ENCODE peak calls at places on chromosome 21, in seven cellular contexts. X, L, B, U, G, O and M are unnamed samples.

GRCh38 chr21:46154155-46154954 is 1.0 kb downstream of the FTCD start:
- DNase-seq in U (no peak), G (no peak), B (no peak), O (no peak), L (peak; percentile 55), X (no peak), M (peak; percentile 60)

GRCh38 chr21:43262427-43262826 is 93.6 kb downstream of the CRYAA start:
- DNase-seq in O (no peak), B (no peak), G (no peak), U (no peak), L (no peak), X (no peak), M (peak; percentile 21)

GRCh38 chr21:39805983-39806382 is 61.0 kb downstream of the IGSF5 start:
- DNase-seq in O (no peak), G (no peak), U (no peak), X (no peak), L (no peak), B (no peak), M (no peak)

GRCh38 chr21:37532868-37533780 is 166.6 kb downstream of the DYRK1A start:
- DNase-seq in O (peak; percentile 16), X (peak; percentile 23), U (no peak), G (no peak), B (no peak), L (no peak), M (peak; percentile 50)

GRCh38 chr21:14876464-14876863 is 188.3 kb downstream of the NRIP1 start:
- DNase-seq in O (no peak), U (no peak), X (no peak), L (no peak), B (no peak), G (no peak), M (no peak)

GRCh38 chr21:32993894-32994293 is 31.8 kb upstream of the OLIG2 start:
- DNase-seq in U (no peak), B (no peak), G (no peak), X (no peak), O (no peak), L (no peak), M (no peak)

GRCh38 chr21:35530726-35531125 is 481.6 kb upstream of the RUNX1 start:
- DNase-seq in B (no peak), U (no peak), G (no peak), L (no peak), X (no peak), O (peak; percentile 18), M (no peak)

GRCh38 chr21:17513214-17514123 is 626 bp downstream of the CXADR start:
- DNase-seq in L (peak; percentile 65), U (peak; percentile 4), X (peak; percentile 42), O (no peak), G (no peak), B (peak; percentile 2), M (peak; percentile 37)

GRCh38 chr21:45997495-45998275 is 16.1 kb downstream of the COL6A1 start:
- DNase-seq in G (no peak), L (peak; percentile 44), X (no peak), B (no peak), O (no peak), U (peak; percentile 2), M (peak; percentile 22)

GRCh38 chr21:29477941-29478340 is 179.2 kb downstream of the BACH1 start:
- DNase-seq in O (no peak), L (no peak), G (no peak), X (peak; percentile 77), B (no peak), U (no peak), M (no peak)

GRCh38 chr21:33849839-33850238 is 65.8 kb downstream of the ATP5PO start:
- DNase-seq in B (no peak), G (no peak), O (no peak), X (no peak), L (no peak), U (no peak), M (no peak)

GRCh38 chr21:41477641-41478318 is 30.2 kb downstream of the TMPRSS2 start:
- DNase-seq in G (no peak), L (no peak), X (no peak), B (no peak), O (peak; percentile 70), U (no peak), M (no peak)

GRCh38 chr21:45283019-45283610 is 4.6 kb downstream of the POFUT2 start:
- DNase-seq in X (no peak), U (no peak), B (no peak), O (no peak), L (peak; percentile 45), G (no peak), M (no peak)

GRCh38 chr21:28793043-28793442 is 199.6 kb downstream of the LTN1 start:
- DNase-seq in G (no peak), U (no peak), X (peak; percentile 63), L (no peak), B (no peak), O (no peak), M (no peak)

GRCh38 chr21:41956926-41957729 is 3.3 kb upstream of the C2CD2 start:
- DNase-seq in G (no peak), U (no peak), L (no peak), B (no peak), O (no peak), X (peak; percentile 90), M (no peak)

GRCh38 chr21:45254557-45254930 is 33.2 kb downstream of the POFUT2 start:
- DNase-seq in B (no peak), X (no peak), L (no peak), U (no peak), O (no peak), G (no peak), M (no peak)

GRCh38 chr21:45939521-45940045 is 42.0 kb upstream of the COL6A1 start:
- DNase-seq in L (no peak), G (no peak), B (no peak), U (no peak), O (no peak), X (no peak), M (no peak)

GRCh38 chr21:37153193-37153934 is 80.3 kb downstream of the TTC3 start:
- DNase-seq in B (no peak), X (peak; percentile 66), L (peak; percentile 37), U (no peak), G (no peak), O (no peak), M (no peak)

GRCh38 chr21:31236528-31236927 is 107.5 kb downstream of the TIAM1 start:
- DNase-seq in B (no peak), U (no peak), X (peak; percentile 6), L (no peak), O (no peak), G (no peak), M (no peak)

GRCh38 chr21:26554365-26554764 is 18.7 kb downstream of the CYYR1 start:
- DNase-seq in G (no peak), L (no peak), O (no peak), U (no peak), X (no peak), B (no peak), M (no peak)

GRCh38 chr21:29302340-29302991 is 3.7 kb downstream of the BACH1 start:
- DNase-seq in G (no peak), X (peak; percentile 39), U (no peak), O (no peak), B (no peak), L (no peak), M (no peak)

GRCh38 chr21:14901482-14901958 is 163.3 kb downstream of the NRIP1 start:
- DNase-seq in G (no peak), O (no peak), U (no peak), B (no peak), X (peak; percentile 43), L (no peak), M (no peak)

GRCh38 chr21:34834307-34834706 is 165.5 kb downstream of the CLIC6 start:
- DNase-seq in O (no peak), X (no peak), L (no peak), U (no peak), G (no peak), B (no peak), M (no peak)

GRCh38 chr21:38843806-38844479 is 38.2 kb downstream of the ETS2 start:
- DNase-seq in O (no peak), X (peak; percentile 52), B (no peak), U (no peak), L (no peak), G (no peak), M (no peak)

GRCh38 chr21:39125752-39126485 is 57.3 kb downstream of the PSMG1 start:
- DNase-seq in L (no peak), X (peak; percentile 84), U (no peak), O (peak; percentile 61), B (no peak), G (no peak), M (peak; percentile 60)

GRCh38 chr21:26659181-26659580 is 86.1 kb upstream of the CYYR1 start:
- DNase-seq in X (no peak), B (no peak), O (no peak), G (no peak), L (no peak), U (no peak), M (no peak)

GRCh38 chr21:34522284-34522683 is 10.3 kb upstream of the KCNE1 start:
- DNase-seq in U (no peak), B (no peak), X (no peak), O (no peak), G (no peak), L (no peak), M (no peak)

GRCh38 chr21:27104749-27105439 is 138.0 kb upstream of the ADAMTS5 start:
- DNase-seq in B (no peak), O (no peak), X (peak; percentile 54), U (no peak), G (no peak), L (no peak), M (no peak)

GRCh38 chr21:14538477-14538876 is 7.6 kb downstream of the SAMSN1 start:
- DNase-seq in B (no peak), L (no peak), G (no peak), U (no peak), X (no peak), O (no peak), M (no peak)

GRCh38 chr21:34180826-34181359 is 107.5 kb downstream of the MRPS6 start:
- DNase-seq in B (no peak), O (no peak), U (no peak), G (no peak), L (peak; percentile 67), X (no peak), M (no peak)

GRCh38 chr21:33198346-33199135 is 31.2 kb upstream of the IFNAR2 start:
- DNase-seq in L (peak; percentile 84), U (no peak), X (peak; percentile 67), G (no peak), O (peak; percentile 59), B (no peak), M (peak; percentile 78)

GRCh38 chr21:35643176-35643575 is 417.1 kb downstream of the SETD4 start:
- DNase-seq in X (no peak), L (no peak), G (no peak), O (no peak), B (no peak), U (no peak), M (no peak)

GRCh38 chr21:15065381-15066230 is 806 bp upstream of the NRIP1 start:
- DNase-seq in L (peak; percentile 93), G (peak; percentile 54), B (peak; percentile 29), U (peak; percentile 47), X (peak; percentile 92), O (peak; percentile 80), M (peak; percentile 85)